ENCODE peak calls at places on chromosomes 1 and 21, in six cellular contexts. Q, N, F, R, Z and C are unnamed samples.

GRCh38 chr1:107105914-107106313 is 34.9 kb upstream of the NTNG1 start:
- DNase-seq in Q (no peak), N (no peak), F (no peak), R (no peak), Z (no peak), C (no peak)

GRCh38 chr1:219660666-219661463 is 48.0 kb upstream of the ZC3H11B start:
- DNase-seq in Q (peak; percentile 21), N (peak; percentile 88), F (peak; percentile 89), R (peak; percentile 78), Z (peak; percentile 75), C (peak; percentile 95)

GRCh38 chr21:28776251-28776650 is 216.4 kb downstream of the LTN1 start:
- DNase-seq in Q (no peak), N (no peak), F (peak; percentile 32), R (peak; percentile 79), Z (peak; percentile 94), C (peak; percentile 92)

GRCh38 chr1:232655041-232655745 is 25.3 kb upstream of the SIPA1L2 start:
- DNase-seq in Q (no peak), N (peak; percentile 94), F (peak; percentile 79), R (no peak), Z (no peak), C (no peak)

GRCh38 chr1:54813479-54814147 is 12.5 kb upstream of the TTC22 start:
- DNase-seq in Q (no peak), N (no peak), F (no peak), R (no peak), Z (no peak), C (no peak)

GRCh38 chr21:34871026-34871908 is 177.8 kb downstream of the RUNX1 start:
- DNase-seq in Q (no peak), N (peak; percentile 73), F (no peak), R (no peak), Z (no peak), C (no peak)

GRCh38 chr21:42460391-42461184 is 35.4 kb downstream of the RSPH1 start:
- DNase-seq in Q (no peak), N (peak; percentile 66), F (peak; percentile 8), R (no peak), Z (no peak), C (no peak)

GRCh38 chr1:46370214-46370633 is 23.9 kb upstream of the FAAH start:
- DNase-seq in Q (no peak), N (peak; percentile 37), F (no peak), R (peak; percentile 3), Z (no peak), C (peak; percentile 53)

GRCh38 chr1:230263573-230264195 is 162.4 kb downstream of the PGBD5 start:
- DNase-seq in Q (no peak), N (peak; percentile 43), F (no peak), R (no peak), Z (no peak), C (no peak)

GRCh38 chr1:161915051-161915503 is 108.6 kb downstream of the OLFML2B start:
- DNase-seq in Q (no peak), N (no peak), F (no peak), R (no peak), Z (no peak), C (no peak)

GRCh38 chr1:38489844-38490270 is 369.7 kb downstream of the RRAGC start:
- DNase-seq in Q (no peak), N (no peak), F (peak; percentile 16), R (peak; percentile 16), Z (no peak), C (no peak)

GRCh38 chr1:221473392-221473791 is 268.5 kb downstream of the DUSP10 start:
- DNase-seq in Q (no peak), N (no peak), F (no peak), R (no peak), Z (no peak), C (no peak)

GRCh38 chr1:13751985-13752384 is 52.0 kb downstream of the PRDM2 start:
- DNase-seq in Q (no peak), N (no peak), F (no peak), R (no peak), Z (no peak), C (no peak)

GRCh38 chr1:44714944-44715571 is 15.9 kb downstream of the RNU5D-1 start:
- DNase-seq in Q (no peak), N (peak; percentile 58), F (peak; percentile 71), R (peak; percentile 74), Z (peak; percentile 30), C (peak; percentile 85)

GRCh38 chr1:157099633-157100009 is at the start of gene ETV3L:
- DNase-seq in Q (no peak), N (no peak), F (no peak), R (no peak), Z (no peak), C (no peak)

GRCh38 chr21:27804515-27804914 is 837.6 kb upstream of the ADAMTS5 start:
- DNase-seq in Q (no peak), N (no peak), F (peak; percentile 6), R (peak; percentile 62), Z (no peak), C (peak; percentile 53)

GRCh38 chr1:164774819-164775654 is 216.1 kb downstream of the PBX1 start:
- DNase-seq in Q (no peak), N (no peak), F (no peak), R (no peak), Z (no peak), C (no peak)

GRCh38 chr1:95650631-95651030 is 416.6 kb downstream of the RWDD3 start:
- DNase-seq in Q (no peak), N (no peak), F (no peak), R (no peak), Z (no peak), C (no peak)

GRCh38 chr1:52899445-52899894 is 22.1 kb downstream of the ECHDC2 start:
- DNase-seq in Q (no peak), N (no peak), F (no peak), R (no peak), Z (no peak), C (no peak)

GRCh38 chr1:108082006-108082405 is 117.0 kb upstream of the VAV3 start:
- DNase-seq in Q (no peak), N (no peak), F (no peak), R (peak; percentile 0), Z (no peak), C (no peak)

GRCh38 chr1:167263784-167264464 is 43.2 kb downstream of the POU2F1 start:
- DNase-seq in Q (no peak), N (no peak), F (no peak), R (peak; percentile 19), Z (no peak), C (no peak)

GRCh38 chr1:86154581-86155060 is 2.0 kb downstream of the COL24A1 start:
- DNase-seq in Q (peak; percentile 43), N (no peak), F (peak; percentile 83), R (peak; percentile 88), Z (no peak), C (no peak)

GRCh38 chr1:208135354-208135753 is 108.8 kb downstream of the PLXNA2 start:
- DNase-seq in Q (no peak), N (no peak), F (peak; percentile 41), R (no peak), Z (no peak), C (peak; percentile 33)

GRCh38 chr1:54312874-54313316 is 93.3 kb downstream of the SSBP3 start:
- DNase-seq in Q (peak; percentile 49), N (peak; percentile 89), F (peak; percentile 42), R (peak; percentile 90), Z (peak; percentile 73), C (peak; percentile 83)

GRCh38 chr1:185155600-185156320 is 993 bp downstream of the TRMT1L start:
- DNase-seq in Q (no peak), N (no peak), F (peak; percentile 33), R (peak; percentile 54), Z (no peak), C (peak; percentile 50)

GRCh38 chr1:225651872-225652725 is 824 bp downstream of the ENAH start:
- DNase-seq in Q (no peak), N (peak; percentile 52), F (no peak), R (peak; percentile 38), Z (no peak), C (peak; percentile 39)

GRCh38 chr1:52296345-52296744 is 69.7 kb downstream of the CC2D1B start:
- DNase-seq in Q (peak; percentile 17), N (peak; percentile 55), F (peak; percentile 54), R (peak; percentile 66), Z (peak; percentile 19), C (peak; percentile 71)

GRCh38 chr1:183699643-183700160 is 46.6 kb upstream of the APOBEC4 start:
- DNase-seq in Q (no peak), N (no peak), F (no peak), R (no peak), Z (no peak), C (peak; percentile 22)

GRCh38 chr1:53637726-53638640 is 101.0 kb downstream of the GLIS1 start:
- DNase-seq in Q (no peak), N (no peak), F (no peak), R (no peak), Z (no peak), C (no peak)

GRCh38 chr1:53586765-53587164 is 127.6 kb downstream of the DMRTB1 start:
- DNase-seq in Q (no peak), N (no peak), F (no peak), R (no peak), Z (no peak), C (no peak)

GRCh38 chr21:44583800-44584147 is 3.4 kb upstream of the KRTAP10-5 start:
- DNase-seq in Q (no peak), N (no peak), F (no peak), R (no peak), Z (no peak), C (no peak)

GRCh38 chr1:116128669-116129068 is 17.5 kb downstream of the MAB21L3 start:
- DNase-seq in Q (no peak), N (no peak), F (no peak), R (no peak), Z (no peak), C (no peak)